ENCODE peak calls at places on chromosomes 3 and 15, in nine cellular contexts. D is MV-4-11; H is stimulated activated CD8-positive, alpha-beta memory T cell treated with anti-CD3 and anti-CD28 coated beads, Interleukin-7, amount 100 ng/mL, for 48 hours; I is WTC11; Z is heart right ventricle; F is NCI-H1092 treated with DMSO at 0.1 percent for 48 hours; W is HFF-Myc; L is neural crest cell; U is stimulated activated CD4-positive, alpha-beta T cell treated with anti-CD3 and anti-CD28 coated beads, TNF-alpha, amount 100 ng/mL, for 4 hours. O is an unnamed sample.

GRCh38 chr3:42709621-42710020 is 7.0 kb upstream of the HHATL start:
- DNase-seq in F (no peak), U (no peak), W (no peak), I (peak), H (no peak), L (no peak), Z (no peak), D (no peak), O (no peak)

GRCh38 chr15:99633655-99634054 is 67.9 kb downstream of the MEF2A start:
- DNase-seq in L (no peak), W (no peak), Z (no peak), D (no peak), H (no peak), I (no peak), U (no peak), F (no peak), O (no peak)

GRCh38 chr3:48034000-48034516 is 17.8 kb upstream of the MAP4 start:
- DNase-seq in L (no peak), U (no peak), Z (no peak), H (no peak), W (no peak), D (peak), I (no peak), F (no peak), O (no peak)

GRCh38 chr15:81642451-81642990 is 268.5 kb upstream of the TMC3 start:
- DNase-seq in H (no peak), F (no peak), U (no peak), Z (no peak), D (no peak), W (peak), L (no peak), I (no peak), O (no peak)

GRCh38 chr3:66394261-66395249 is 106.3 kb downstream of the LRIG1 start:
- DNase-seq in Z (no peak), H (no peak), F (no peak), I (no peak), U (no peak), W (no peak), L (no peak), D (no peak), O (no peak)

GRCh38 chr15:73927003-73927475 is 777 bp downstream of the LOXL1 start:
- DNase-seq in U (peak), W (no peak), H (no peak), D (no peak), I (peak), Z (peak), F (peak), L (peak), O (peak)

GRCh38 chr3:160754371-160754854 is 1.6 kb upstream of the PPM1L start:
- DNase-seq in I (peak), U (no peak), H (no peak), F (peak), W (no peak), D (peak), Z (peak), L (peak), O (peak)

GRCh38 chr3:196609815-196610515 is 29.5 kb upstream of the NRROS start:
- DNase-seq in F (no peak), L (no peak), U (no peak), H (no peak), I (no peak), W (no peak), D (no peak), Z (no peak), O (no peak)

GRCh38 chr15:59553879-59554735 is 57.5 kb upstream of the GCNT3 start:
- DNase-seq in W (no peak), H (no peak), L (no peak), U (no peak), I (no peak), F (no peak), D (no peak), Z (no peak), O (peak)

GRCh38 chr3:120678984-120679383 is 3.1 kb downstream of the HGD start:
- DNase-seq in Z (no peak), I (no peak), D (peak), L (no peak), W (no peak), F (no peak), H (no peak), U (no peak), O (no peak)

GRCh38 chr3:172467170-172467824 is 19.0 kb upstream of the GHSR start:
- DNase-seq in H (no peak), F (no peak), W (peak), D (no peak), L (no peak), Z (no peak), U (no peak), I (no peak), O (no peak)

GRCh38 chr3:134766290-134766689 is 28.8 kb upstream of the EPHB1 start:
- DNase-seq in L (no peak), I (no peak), F (no peak), W (no peak), Z (no peak), U (no peak), D (no peak), H (no peak), O (no peak)

GRCh38 chr3:31096661-31097060 is 202.2 kb upstream of the GADL1 start:
- DNase-seq in I (no peak), U (no peak), D (peak), H (no peak), Z (no peak), F (no peak), W (no peak), L (no peak), O (no peak)

GRCh38 chr3:12468276-12468675 is 16.0 kb upstream of the TSEN2 start:
- DNase-seq in W (no peak), I (no peak), D (no peak), F (no peak), U (no peak), Z (no peak), H (no peak), L (no peak), O (no peak)

GRCh38 chr3:75332784-75333183 is 331.3 kb upstream of the FRG2C start:
- DNase-seq in H (no peak), W (no peak), L (no peak), U (no peak), I (no peak), F (no peak), Z (no peak), D (no peak), O (no peak)

GRCh38 chr3:103690536-103690935 is 1255.7 kb downstream of the ZPLD1 start:
- DNase-seq in Z (no peak), H (no peak), U (no peak), W (no peak), F (no peak), I (no peak), D (no peak), L (no peak), O (no peak)

GRCh38 chr15:65927545-65927944 is 58.3 kb downstream of the RAB11A start:
- DNase-seq in F (no peak), H (no peak), W (no peak), U (no peak), L (no peak), Z (no peak), I (no peak), D (no peak), O (no peak)

GRCh38 chr3:178060406-178060805 is 475.8 kb upstream of the KCNMB2 start:
- DNase-seq in U (no peak), W (no peak), H (no peak), Z (no peak), D (no peak), I (no peak), L (no peak), F (no peak), O (no peak)

GRCh38 chr3:111072016-111072891 is 638 bp downstream of the NECTIN3 start:
- DNase-seq in L (peak), Z (peak), H (no peak), F (no peak), U (no peak), I (peak), D (no peak), W (no peak), O (no peak)

GRCh38 chr3:46334911-46335478 is 18.9 kb upstream of the CCR2 start:
- DNase-seq in D (no peak), F (no peak), H (no peak), L (no peak), W (no peak), I (no peak), Z (no peak), U (no peak), O (no peak)

GRCh38 chr15:74963213-74963612 is 6.6 kb upstream of the RPP25 start:
- DNase-seq in Z (no peak), W (no peak), L (no peak), D (no peak), H (no peak), F (no peak), U (no peak), I (no peak), O (no peak)

GRCh38 chr3:177563381-177563780 is 366.1 kb upstream of the TBL1XR1 start:
- DNase-seq in D (no peak), H (no peak), U (no peak), L (no peak), F (no peak), Z (no peak), I (no peak), W (no peak), O (no peak)

GRCh38 chr3:171354049-171354705 is 106.0 kb downstream of the TNIK start:
- DNase-seq in I (no peak), L (no peak), W (no peak), Z (no peak), U (no peak), H (no peak), D (no peak), F (no peak), O (no peak)

GRCh38 chr15:69666441-69666882 is 213.8 kb downstream of the RPLP1 start:
- DNase-seq in F (no peak), U (no peak), D (peak), I (no peak), W (no peak), Z (no peak), L (no peak), H (no peak), O (no peak)

GRCh38 chr3:153315781-153316180 is 153.8 kb downstream of the RAP2B start:
- DNase-seq in I (no peak), Z (no peak), H (no peak), U (no peak), W (no peak), D (no peak), F (no peak), L (no peak), O (no peak)

GRCh38 chr15:24955549-24955929 is 752 bp downstream of the SNRPN start:
- DNase-seq in D (no peak), W (no peak), I (no peak), L (no peak), F (no peak), Z (peak), U (no peak), H (no peak), O (no peak)

GRCh38 chr3:152460936-152461335 is 192.2 kb downstream of the MBNL1 start:
- DNase-seq in Z (no peak), W (no peak), L (no peak), D (no peak), U (no peak), H (no peak), I (no peak), F (peak), O (no peak)